ENCODE peak calls at places on chromosomes 1 and 21, in nine cellular contexts. D is transverse colon, P is stomach, O is adrenal gland, I is ovary, Q is K562, E is heart left ventricle, M is A549, Z is body of pancreas. J is an unnamed sample. For H3K4me1, the result is how much of the 10 kb centered on the place peaks cover.

GRCh38 chr1:190416239-190416638 is 61.4 kb downstream of the BRINP3 start:
- DNase-seq in D (no peak), P (no peak), O (no peak), I (no peak), Q (no peak), E (no peak), M (no peak), Z (no peak), J (no peak)

GRCh38 chr1:24157921-24158481 is 15.1 kb upstream of the IL22RA1 start:
- DNase-seq in D (no peak), P (no peak), O (no peak), I (no peak), Q (no peak), E (no peak), M (peak), Z (no peak), J (no peak)

GRCh38 chr1:202158810-202159533 is 1.4 kb downstream of the PTPN7 start:
- DNase-seq in D (no peak), P (no peak), O (no peak), I (peak), Q (peak), E (no peak), M (no peak), Z (no peak), J (no peak)

GRCh38 chr1:36973056-36973455 is 61.3 kb downstream of the GRIK3 start:
- DNase-seq in D (no peak), P (no peak), O (no peak), I (no peak), Q (no peak), E (no peak), M (no peak), Z (no peak), J (no peak)

GRCh38 chr1:202959276-202959620 is 1.1 kb upstream of the ADIPOR1 start:
- DNase-seq in D (no peak), P (no peak), O (peak), I (no peak), Q (peak), E (no peak), M (peak), Z (no peak), J (no peak)

GRCh38 chr1:90162216-90162615 is 167.3 kb downstream of the ZNF326 start:
- DNase-seq in D (no peak), P (no peak), O (no peak), I (no peak), Q (no peak), E (no peak), M (no peak), Z (no peak), J (no peak)

GRCh38 chr1:32703479-32704291 is 1.1 kb upstream of the SYNC start:
- DNase-seq in D (no peak), P (no peak), O (no peak), I (peak), Q (no peak), E (peak), M (peak), Z (no peak), J (peak)

GRCh38 chr1:221583481-221583880 is 158.4 kb downstream of the DUSP10 start:
- DNase-seq in D (no peak), P (no peak), O (no peak), I (no peak), Q (no peak), E (no peak), M (no peak), Z (no peak), J (no peak)

GRCh38 chr1:116717318-116717717 is 36.9 kb upstream of the CD2 start:
- DNase-seq in D (no peak), P (no peak), O (no peak), I (no peak), Q (no peak), E (no peak), M (no peak), Z (no peak), J (no peak)

GRCh38 chr1:57424231-57425027 is 569 bp upstream of the DAB1 start:
- DNase-seq in D (no peak), P (peak), O (no peak), I (peak), Q (no peak), E (peak), M (no peak), Z (peak), J (no peak)

GRCh38 chr1:89725016-89725380 is 92.1 kb downstream of the LRRC8C start:
- DNase-seq in D (peak), P (no peak), O (no peak), I (no peak), Q (no peak), E (no peak), M (no peak), Z (peak), J (no peak)

GRCh38 chr1:220045356-220046051 is 801 bp downstream of the EPRS1 start:
- DNase-seq in D (no peak), P (no peak), O (no peak), I (no peak), Q (no peak), E (no peak), M (peak), Z (no peak), J (no peak)

GRCh38 chr1:236035681-236036101 is 29.2 kb downstream of the NID1 start:
- DNase-seq in D (no peak), P (no peak), O (no peak), I (no peak), Q (no peak), E (no peak), M (no peak), Z (no peak), J (peak)

GRCh38 chr1:26410706-26411623 is at the start of gene LIN28A:
- DNase-seq in D (no peak), P (no peak), O (no peak), I (no peak), Q (no peak), E (no peak), M (no peak), Z (no peak), J (no peak)

GRCh38 chr1:153553691-153554608 is 4.9 kb upstream of the S100A3 start:
- DNase-seq in D (no peak), P (no peak), O (no peak), I (no peak), Q (no peak), E (no peak), M (no peak), Z (no peak), J (peak)

GRCh38 chr21:20822559-20823133 is 175.6 kb upstream of the NCAM2 start:
- DNase-seq in D (no peak), P (no peak), O (no peak), I (no peak), Q (no peak), E (no peak), M (no peak), Z (no peak), J (no peak)

GRCh38 chr1:20164694-20165202 is 21.1 kb upstream of the UBXN10 start:
- DNase-seq in D (no peak), P (no peak), O (peak), I (no peak), Q (no peak), E (peak), M (no peak), Z (no peak), J (peak)

GRCh38 chr1:160357286-160358002 is 9.4 kb upstream of the NHLH1 start:
- DNase-seq in D (no peak), P (no peak), O (no peak), I (no peak), Q (no peak), E (no peak), M (no peak), Z (no peak), J (no peak)

GRCh38 chr1:57831624-57832023 is 407.8 kb upstream of the DAB1 start:
- DNase-seq in D (no peak), P (no peak), O (no peak), I (no peak), Q (no peak), E (no peak), M (no peak), Z (no peak), J (no peak)

GRCh38 chr1:67850151-67850551 is 16.9 kb upstream of the GNG12 start:
- DNase-seq in D (no peak), P (no peak), O (peak), I (no peak), Q (peak), E (no peak), M (no peak), Z (peak), J (no peak)

GRCh38 chr1:14826731-14827326 is 228.3 kb downstream of the KAZN start:
- DNase-seq in D (no peak), P (no peak), O (no peak), I (no peak), Q (no peak), E (no peak), M (no peak), Z (no peak), J (no peak)

GRCh38 chr1:14827870-14828269 is 229.4 kb downstream of the KAZN start:
- DNase-seq in D (no peak), P (no peak), O (no peak), I (no peak), Q (no peak), E (no peak), M (no peak), Z (no peak), J (no peak)

GRCh38 chr1:14824314-14824915 is 225.9 kb downstream of the KAZN start:
- DNase-seq in D (no peak), P (no peak), O (no peak), I (no peak), Q (no peak), E (no peak), M (no peak), Z (no peak), J (no peak)

GRCh38 chr1:14825396-14825795 is 226.9 kb downstream of the KAZN start:
- DNase-seq in D (no peak), P (no peak), O (no peak), I (no peak), Q (no peak), E (no peak), M (no peak), Z (no peak), J (no peak)

DNA sequence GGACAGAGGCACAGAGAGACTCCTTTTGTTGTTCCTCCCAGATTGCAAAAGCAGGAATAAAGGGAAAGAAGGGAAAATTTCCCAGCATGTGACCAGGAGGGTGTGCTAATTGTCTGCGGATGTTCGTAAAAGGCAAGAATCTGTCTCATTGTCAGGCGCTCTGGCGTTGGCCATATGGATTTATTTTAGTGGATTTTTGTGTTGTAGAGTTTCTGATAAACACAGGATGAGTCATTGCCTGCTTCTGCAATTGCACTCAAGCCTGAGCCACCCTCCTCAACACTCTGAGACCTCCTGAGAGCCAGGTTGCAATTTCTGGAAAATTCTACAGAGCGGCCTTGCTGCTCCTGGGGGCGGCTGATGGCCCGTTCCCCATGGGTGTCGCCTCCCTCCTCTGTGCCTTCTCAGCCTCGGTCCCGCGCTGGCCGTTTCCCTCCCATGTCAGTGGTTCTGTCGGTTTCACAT is 227.7 kb downstream of the KAZN start:
- DNase-seq in D (peak), P (no peak), O (no peak), I (peak), Q (no peak), E (no peak), M (no peak), Z (no peak), J (peak)
- TF ChIP-seq CTCF in D (no peak), P (no peak), O (no peak), I (no peak), Q (no peak), E (no peak), M (no peak), Z (no peak), J (no peak)

DNA sequence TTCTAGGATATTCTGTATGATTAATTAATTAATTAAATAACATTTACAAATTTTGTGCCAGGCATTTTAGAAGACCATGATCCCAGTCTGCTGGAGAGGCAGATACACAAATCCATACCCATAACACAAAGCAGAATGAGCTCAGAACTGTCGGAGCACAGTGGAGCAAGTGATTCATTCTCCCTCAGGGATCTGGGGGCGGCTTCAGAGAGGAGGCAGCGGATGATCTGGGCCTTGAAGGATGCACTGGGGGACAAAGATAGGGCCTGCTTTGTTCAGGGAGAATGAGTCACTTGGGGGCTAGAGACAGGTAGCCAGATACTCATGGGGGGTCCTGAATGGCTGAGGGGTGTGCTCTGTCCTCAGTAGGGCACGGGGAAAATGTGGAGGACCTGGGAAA is 50.9 kb upstream of the TRABD2B start:
- DNase-seq in D (no peak), P (no peak), O (no peak), I (no peak), Q (no peak), E (peak), M (no peak), Z (no peak), J (no peak)
- H3K4me1 ChIP-seq in D (under half), P (under half), O (under half), I (under half), Q (under half), E (under half), M (under half), Z (under half), J (under half)

GRCh38 chr1:113868387-113869083 is 3.0 kb downstream of the PTPN22 start:
- DNase-seq in D (no peak), P (no peak), O (no peak), I (no peak), Q (no peak), E (no peak), M (no peak), Z (no peak), J (no peak)

GRCh38 chr1:113874017-113874879 is 2.7 kb upstream of the PTPN22 start:
- DNase-seq in D (peak), P (no peak), O (no peak), I (no peak), Q (peak), E (no peak), M (no peak), Z (peak), J (no peak)

GRCh38 chr1:113872219-113872934 is 865 bp upstream of the PTPN22 start:
- DNase-seq in D (no peak), P (no peak), O (no peak), I (no peak), Q (no peak), E (no peak), M (no peak), Z (no peak), J (no peak)

GRCh38 chr1:113870778-113871177 is 734 bp downstream of the PTPN22 start:
- DNase-seq in D (no peak), P (no peak), O (no peak), I (no peak), Q (no peak), E (no peak), M (no peak), Z (no peak), J (no peak)

GRCh38 chr1:113871597-113872113 is at the start of gene PTPN22:
- DNase-seq in D (peak), P (peak), O (peak), I (no peak), Q (no peak), E (peak), M (no peak), Z (peak), J (no peak)
- TF ChIP-seq POLR2A in D (peak), P (no peak), O (no peak), I (no peak), Q (no peak), E (no peak), M (no peak), Z (no peak), J (no peak)

GRCh38 chr1:92790081-92790480 is 5.2 kb upstream of the EVI5 start:
- DNase-seq in D (no peak), P (no peak), O (no peak), I (no peak), Q (no peak), E (no peak), M (no peak), Z (no peak), J (no peak)

GRCh38 chr1:92784051-92784638 is 763 bp downstream of the EVI5 start:
- DNase-seq in D (peak), P (peak), O (peak), I (peak), Q (no peak), E (no peak), M (peak), Z (peak), J (peak)

GRCh38 chr1:92790867-92791266 is 6.0 kb upstream of the EVI5 start:
- DNase-seq in D (no peak), P (no peak), O (no peak), I (no peak), Q (no peak), E (no peak), M (no peak), Z (no peak), J (no peak)

GRCh38 chr1:92786298-92786901 is 1.5 kb upstream of the EVI5 start:
- DNase-seq in D (no peak), P (no peak), O (no peak), I (no peak), Q (no peak), E (no peak), M (no peak), Z (no peak), J (no peak)

GRCh38 chr1:92784639-92785500 is at the start of gene EVI5:
- DNase-seq in D (peak), P (peak), O (peak), I (peak), Q (peak), E (peak), M (peak), Z (peak), J (peak)
- TF ChIP-seq CTCF in D (peak), P (no peak), O (no peak), I (no peak), Q (peak), E (no peak), M (no peak), Z (no peak), J (no peak)

DNA sequence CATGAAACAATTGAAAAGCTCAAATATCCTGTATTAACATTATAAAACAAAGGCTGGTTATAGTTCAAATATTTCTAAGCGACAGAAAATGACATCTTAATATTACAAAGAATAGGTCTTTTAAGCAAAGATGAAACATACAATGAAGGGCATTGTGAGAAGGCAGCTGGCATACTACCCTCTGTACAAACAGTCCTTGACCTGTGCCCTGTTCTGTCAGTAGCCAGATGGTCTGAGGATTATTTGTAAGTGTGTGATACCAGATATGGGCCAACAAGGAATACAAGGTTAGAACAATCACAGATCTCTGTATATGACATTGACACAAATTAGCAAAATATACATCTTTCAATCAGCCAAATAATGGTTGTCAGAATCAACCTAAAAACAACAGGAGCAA is 1350.4 kb downstream of the AMY1C start:
- DNase-seq in D (no peak), P (no peak), O (no peak), I (no peak), Q (no peak), E (no peak), M (no peak), Z (no peak), J (no peak)
- H3K4me1 ChIP-seq in D (under half), P (under half), O (under half), I (under half), Q (under half), E (under half), M (under half), Z (under half), J (under half)

GRCh38 chr1:181021811-181022434 is 747 bp downstream of the STX6 start:
- DNase-seq in D (peak), P (no peak), O (peak), I (peak), Q (peak), E (peak), M (peak), Z (peak), J (peak)
- TF ChIP-seq POLR2A in D (no peak), P (no peak), O (no peak), I (no peak), Q (peak), E (no peak), M (no peak), Z (no peak), J (no peak)

GRCh38 chr1:183472488-183473285 is at the start of gene SMG7:
- DNase-seq in D (peak), P (peak), O (peak), I (peak), Q (peak), E (peak), M (peak), Z (no peak), J (no peak)
- TF ChIP-seq CTCF in D (no peak), P (no peak), O (no peak), I (no peak), Q (no peak), E (no peak), M (no peak), Z (no peak), J (no peak)

GRCh38 chr1:59767119-59767518 is 47.6 kb upstream of the HOOK1 start:
- DNase-seq in D (no peak), P (no peak), O (no peak), I (no peak), Q (no peak), E (no peak), M (no peak), Z (no peak), J (no peak)
- H3K4me1 ChIP-seq in D (under half), P (under half), O (under half), I (under half), Q (under half), E (under half), M (under half), Z (under half), J (under half)